ENCODE peak calls at places on chromosomes 3 and 15, in four cellular contexts. V, K, M and D are unnamed samples.

GRCh38 chr3:125990253-125990970 is 21.4 kb downstream of the ROPN1B start:
- DNase-seq in V (peak), K (peak), M (peak), D (peak)

GRCh38 chr3:193620650-193621049 is 27.6 kb downstream of the OPA1 start:
- DNase-seq in V (no peak), K (no peak), M (no peak), D (no peak)

GRCh38 chr15:52343831-52344230 is 48.2 kb upstream of the MYO5C start:
- DNase-seq in V (no peak), M (no peak), K (no peak), D (no peak)

GRCh38 chr3:105700575-105700974 is 168.2 kb downstream of the CBLB start:
- DNase-seq in K (no peak), M (no peak), V (no peak), D (no peak)

GRCh38 chr3:195757827-195758226 is 37.0 kb downstream of the MUC20 start:
- DNase-seq in V (no peak), M (no peak), K (no peak), D (no peak)

GRCh38 chr3:154181127-154181691 is 60.0 kb downstream of the ARHGEF26 start:
- DNase-seq in V (no peak), M (no peak), K (no peak), D (no peak)

GRCh38 chr3:4021162-4021561 is 221.9 kb downstream of the LRRN1 start:
- DNase-seq in M (no peak), V (no peak), K (no peak), D (no peak)

GRCh38 chr3:63706321-63707085 is 54.0 kb downstream of the SNTN start:
- DNase-seq in V (no peak), M (no peak), K (no peak), D (no peak)

GRCh38 chr3:106140471-106140870 is 271.7 kb upstream of the CBLB start:
- DNase-seq in K (no peak), V (no peak), M (no peak), D (no peak)

GRCh38 chr3:119632829-119633228 is 27.6 kb downstream of the POPDC2 start:
- DNase-seq in M (no peak), K (no peak), V (no peak), D (no peak)

GRCh38 chr3:172760406-172760805 is 9.9 kb downstream of the ECT2 start:
- DNase-seq in K (no peak), M (no peak), V (no peak), D (no peak)

GRCh38 chr3:21169858-21170257 is 581.2 kb downstream of the ZNF385D start:
- DNase-seq in V (no peak), K (no peak), M (no peak), D (no peak)

GRCh38 chr3:127815641-127816605 is 6.4 kb downstream of the MGLL start:
- DNase-seq in M (no peak), K (no peak), V (no peak), D (no peak)

GRCh38 chr15:94306700-94307650 is 75.6 kb downstream of the MCTP2 start:
- DNase-seq in V (no peak), M (no peak), K (no peak), D (no peak)

GRCh38 chr3:150739877-150740645 is 22.9 kb downstream of the SIAH2 start:
- DNase-seq in K (peak), M (no peak), V (no peak), D (no peak)

GRCh38 chr15:96054606-96055005 is 275.9 kb upstream of the NR2F2 start:
- DNase-seq in K (peak), M (no peak), V (no peak), D (no peak)

GRCh38 chr3:183764854-183765731 is 60.3 kb downstream of the MAP6D1 start:
- DNase-seq in K (no peak), V (no peak), M (no peak), D (no peak)
- TF ChIP-seq TCF7L2 in K (no peak), V (no peak), M (no peak), D (peak)

GRCh38 chr3:66667284-66667683 is 166.5 kb upstream of the LRIG1 start:
- DNase-seq in M (peak), V (no peak), K (no peak), D (no peak)
- TF ChIP-seq POLR2AphosphoS5 in M (no peak), V (no peak), K (no peak), D (no peak)

DNA sequence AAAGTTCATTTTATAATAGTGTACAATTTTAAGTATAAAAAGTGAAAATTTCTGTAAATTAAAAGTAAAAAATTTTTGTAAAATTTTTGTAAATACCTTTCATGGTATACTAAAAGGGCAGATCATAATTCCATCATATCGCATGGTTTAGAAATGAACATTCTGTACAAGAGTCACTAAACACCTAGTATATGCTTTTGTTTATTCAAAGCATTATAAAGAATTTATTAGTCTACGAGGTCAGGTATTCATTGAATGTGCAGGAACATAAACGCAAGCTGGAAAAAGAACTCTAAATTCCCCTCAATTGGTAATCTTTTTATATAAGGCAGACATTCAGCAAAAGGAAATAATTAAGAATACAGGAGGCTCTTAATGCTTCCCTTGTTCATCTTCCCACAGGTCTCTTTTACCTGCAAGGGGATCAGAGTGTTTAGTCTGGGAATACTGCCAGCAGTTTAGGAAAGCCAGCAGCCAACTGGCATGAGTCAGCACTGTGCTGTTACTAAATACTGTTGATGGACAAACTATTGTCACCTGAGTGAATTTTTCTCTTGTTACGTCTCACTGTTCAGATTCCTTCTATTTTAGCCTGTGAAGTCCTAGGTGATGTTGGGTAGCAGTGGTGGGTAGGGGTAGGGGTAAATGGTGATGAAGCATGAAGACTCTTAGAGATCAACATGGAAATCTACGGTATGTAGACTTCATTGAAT is 70.1 kb downstream of the UQCC5 start:
- DNase-seq in V (peak), M (peak), K (peak), D (peak)
- TF ChIP-seq TCF7L2 in V (peak), M (no peak), K (no peak), D (peak)

GRCh38 chr15:79163395-79163794 is 72.8 kb upstream of the RASGRF1 start:
- DNase-seq in V (no peak), M (no peak), K (no peak), D (no peak)

GRCh38 chr15:79157631-79158592 is 67.3 kb upstream of the RASGRF1 start:
- DNase-seq in K (no peak), M (no peak), V (no peak), D (no peak)

GRCh38 chr15:79156704-79157375 is 66.3 kb upstream of the RASGRF1 start:
- DNase-seq in K (no peak), V (no peak), M (no peak), D (no peak)

GRCh38 chr15:79161837-79162508 is 71.4 kb upstream of the RASGRF1 start:
- DNase-seq in K (no peak), M (no peak), V (no peak), D (no peak)

GRCh38 chr15:79160211-79160610 is 69.6 kb upstream of the RASGRF1 start:
- DNase-seq in V (no peak), M (no peak), K (no peak), D (no peak)
- TF ChIP-seq POLR2AphosphoS5 in V (no peak), M (no peak), K (no peak), D (no peak)

DNA sequence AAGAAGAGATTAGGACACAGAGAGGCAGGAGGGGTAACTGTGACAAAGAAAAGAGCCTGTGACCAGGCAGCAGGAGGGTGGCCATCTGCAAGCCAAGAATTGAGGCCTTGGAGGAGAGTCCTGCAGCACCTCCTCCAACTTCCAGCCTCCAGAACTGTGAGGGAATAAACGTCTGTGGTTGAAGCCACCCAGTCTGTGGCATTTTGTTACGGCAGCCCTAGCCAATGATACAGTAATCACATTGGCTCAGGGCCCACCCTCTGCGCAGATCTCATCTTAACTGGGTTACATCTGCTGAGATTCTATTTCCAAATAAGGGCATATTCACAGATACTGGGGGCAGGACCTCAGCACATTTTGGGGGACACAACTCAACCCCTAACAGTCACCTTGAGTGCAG is 11.3 kb downstream of the SELENOS start:
- DNase-seq in V (no peak), M (no peak), K (no peak), D (no peak)
- TF ChIP-seq TCF7L2 in V (no peak), M (no peak), K (no peak), D (no peak)

GRCh38 chr3:145843561-145843960 is 317.4 kb downstream of the PLOD2 start:
- DNase-seq in M (no peak), V (no peak), K (no peak), D (no peak)

GRCh38 chr3:145842302-145842897 is 318.6 kb downstream of the PLOD2 start:
- DNase-seq in K (no peak), M (no peak), V (no peak), D (no peak)
- TF ChIP-seq POLR2AphosphoS5 in K (no peak), M (no peak), V (no peak), D (no peak)

DNA sequence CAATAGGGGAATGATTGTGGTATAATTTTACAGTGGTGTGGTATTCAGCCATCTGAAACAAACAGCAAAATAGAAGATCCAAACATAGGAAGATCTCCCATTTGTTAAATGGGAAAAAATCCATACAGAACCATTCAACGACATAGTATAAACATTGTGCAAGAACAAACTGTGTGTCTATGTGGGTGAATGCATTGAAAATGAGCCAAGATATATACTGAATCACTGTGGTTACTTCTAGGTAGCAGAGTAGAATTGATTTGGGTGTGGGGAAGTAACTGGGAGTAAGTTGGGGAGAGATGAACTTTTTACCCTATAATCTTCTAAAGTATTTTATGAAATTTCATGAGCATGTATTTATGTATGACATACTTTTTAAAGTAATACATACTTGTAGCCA is 123.1 kb upstream of the UMPS start:
- DNase-seq in V (no peak), K (no peak), M (peak), D (no peak)
- TF ChIP-seq TCF7L2 in V (no peak), K (no peak), M (no peak), D (no peak)

GRCh38 chr3:156543043-156543555 is 11.8 kb downstream of the SSR3 start:
- DNase-seq in M (no peak), V (no peak), K (no peak), D (no peak)

GRCh38 chr3:156551261-156551660 is 3.7 kb downstream of the SSR3 start:
- DNase-seq in M (no peak), K (no peak), V (no peak), D (no peak)

GRCh38 chr3:156551746-156552145 is 3.2 kb downstream of the SSR3 start:
- DNase-seq in K (no peak), V (no peak), M (no peak), D (no peak)

GRCh38 chr3:156548041-156548687 is 6.8 kb downstream of the SSR3 start:
- DNase-seq in M (no peak), V (no peak), K (no peak), D (no peak)

GRCh38 chr3:156547637-156548036 is 7.3 kb downstream of the SSR3 start:
- DNase-seq in K (no peak), V (no peak), M (no peak), D (no peak)
- TF ChIP-seq POLR2AphosphoS5 in K (no peak), V (no peak), M (no peak), D (no peak)